ENCODE peak calls at places on chromosome 1, in four cellular contexts. One of them, this sample, is unnamed.
A peak's percentile ranks its signal among the peaks of the same experiment; 100 is the strongest.

GRCh38 chr1:88658419-88658818 is 25.7 kb upstream of the PKN2 start:
- DNase-seq in psoas muscle: no peak
- DNase-seq in HepG2: no peak
- DNase-seq in AG04450: no peak
- DNase-seq in this sample: no peak

GRCh38 chr1:209389258-209389657 is 194.3 kb upstream of the CAMK1G start:
- DNase-seq in HepG2: no peak
- DNase-seq in psoas muscle: no peak
- DNase-seq in AG04450: peak; percentile 54
- DNase-seq in this sample: no peak

GRCh38 chr1:63463248-63463647 is 59.8 kb downstream of the ITGB3BP start:
- DNase-seq in HepG2: no peak
- DNase-seq in psoas muscle: no peak
- DNase-seq in AG04450: no peak
- DNase-seq in this sample: no peak

GRCh38 chr1:99600782-99601181 is 45.1 kb upstream of the PALMD start:
- DNase-seq in psoas muscle: no peak
- DNase-seq in AG04450: no peak
- DNase-seq in HepG2: peak; percentile 66
- DNase-seq in this sample: no peak

GRCh38 chr1:172452536-172453159 is 8.8 kb upstream of the PIGC start:
- DNase-seq in HepG2: peak; percentile 57
- DNase-seq in psoas muscle: no peak
- DNase-seq in AG04450: no peak
- DNase-seq in this sample: no peak

GRCh38 chr1:29090937-29091618 is 32.6 kb downstream of the TMEM200B start:
- DNase-seq in HepG2: no peak
- DNase-seq in AG04450: no peak
- DNase-seq in psoas muscle: no peak
- DNase-seq in this sample: no peak

GRCh38 chr1:186202174-186202843 is 172.7 kb downstream of the TPR start:
- DNase-seq in AG04450: no peak
- DNase-seq in HepG2: no peak
- DNase-seq in psoas muscle: peak; percentile 67
- DNase-seq in this sample: peak; percentile 64

GRCh38 chr1:113353581-113353980 is 36.7 kb upstream of the MAGI3 start:
- DNase-seq in AG04450: no peak
- DNase-seq in HepG2: no peak
- DNase-seq in psoas muscle: no peak
- DNase-seq in this sample: no peak

GRCh38 chr1:206855863-206856262 is 9.6 kb upstream of the IL20 start:
- DNase-seq in psoas muscle: no peak
- DNase-seq in HepG2: no peak
- DNase-seq in AG04450: no peak
- DNase-seq in this sample: no peak

GRCh38 chr1:158185770-158186705 is 5.3 kb downstream of the CD1D start:
- DNase-seq in HepG2: no peak
- DNase-seq in AG04450: no peak
- DNase-seq in psoas muscle: no peak
- DNase-seq in this sample: no peak

GRCh38 chr1:89523597-89524368 is 846 bp upstream of the LRRC8B start:
- DNase-seq in AG04450: no peak
- DNase-seq in HepG2: peak; percentile 30
- DNase-seq in psoas muscle: no peak
- DNase-seq in this sample: no peak

GRCh38 chr1:92853299-92853698 is 21.5 kb downstream of the RPL5 start:
- DNase-seq in HepG2: no peak
- DNase-seq in psoas muscle: no peak
- DNase-seq in AG04450: no peak
- DNase-seq in this sample: no peak

GRCh38 chr1:115727706-115728249 is 40.7 kb downstream of the CASQ2 start:
- DNase-seq in psoas muscle: peak; percentile 73
- DNase-seq in HepG2: peak; percentile 89
- DNase-seq in AG04450: peak; percentile 66
- DNase-seq in this sample: peak; percentile 56

GRCh38 chr1:53892911-53893310 is 1.1 kb upstream of the DIO1 start:
- DNase-seq in psoas muscle: no peak
- DNase-seq in AG04450: no peak
- DNase-seq in HepG2: no peak
- DNase-seq in this sample: no peak

GRCh38 chr1:154714638-154715037 is 106.7 kb upstream of the ADAR start:
- DNase-seq in HepG2: peak; percentile 24
- DNase-seq in psoas muscle: no peak
- DNase-seq in AG04450: no peak
- DNase-seq in this sample: no peak

GRCh38 chr1:46039571-46040052 is 92.8 kb downstream of the PIK3R3 start:
- DNase-seq in AG04450: no peak
- DNase-seq in HepG2: no peak
- DNase-seq in psoas muscle: peak; percentile 52
- DNase-seq in this sample: no peak

GRCh38 chr1:189673223-189673622 is 804.4 kb downstream of the BRINP3 start:
- DNase-seq in psoas muscle: no peak
- DNase-seq in AG04450: no peak
- DNase-seq in HepG2: no peak
- DNase-seq in this sample: no peak
- TF ChIP-seq CTCF in psoas muscle: no peak
- TF ChIP-seq CTCF in AG04450: no peak
- TF ChIP-seq CTCF in HepG2: no peak
- TF ChIP-seq CTCF in this sample: no peak

GRCh38 chr1:25683177-25683576 is 66.6 kb downstream of the MAN1C1 start:
- DNase-seq in AG04450: no peak
- DNase-seq in HepG2: no peak
- DNase-seq in psoas muscle: no peak
- DNase-seq in this sample: no peak

GRCh38 chr1:25685211-25685750 is 68.7 kb downstream of the MAN1C1 start:
- DNase-seq in psoas muscle: no peak
- DNase-seq in AG04450: no peak
- DNase-seq in HepG2: no peak
- DNase-seq in this sample: no peak

GRCh38 chr1:25684216-25684965 is 67.8 kb downstream of the MAN1C1 start:
- DNase-seq in psoas muscle: no peak
- DNase-seq in AG04450: no peak
- DNase-seq in HepG2: no peak
- DNase-seq in this sample: no peak

GRCh38 chr1:25682059-25682601 is 65.5 kb downstream of the MAN1C1 start:
- DNase-seq in psoas muscle: no peak
- DNase-seq in AG04450: no peak
- DNase-seq in HepG2: no peak
- DNase-seq in this sample: no peak

DNA sequence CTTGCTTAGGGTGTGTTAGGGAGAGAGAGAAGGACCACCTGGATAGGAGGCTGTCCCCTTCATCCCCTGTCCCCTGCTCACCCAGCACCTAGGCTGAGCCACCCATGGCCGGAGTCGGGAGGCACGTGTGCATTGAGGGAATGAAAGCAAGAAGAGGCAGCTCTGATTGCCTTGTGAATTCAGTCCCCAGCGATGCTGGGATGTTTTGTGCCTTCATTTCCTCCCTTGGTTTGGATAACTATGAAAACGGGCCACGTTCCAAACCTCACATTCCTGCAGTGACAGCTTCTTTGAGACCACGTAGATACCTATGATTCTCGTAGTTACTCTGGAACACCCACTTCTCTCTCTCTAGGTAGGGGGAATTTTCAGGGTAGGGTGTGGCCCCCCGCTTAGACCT is 67.1 kb downstream of the MAN1C1 start:
- DNase-seq in psoas muscle: no peak
- DNase-seq in HepG2: no peak
- DNase-seq in AG04450: no peak
- DNase-seq in this sample: no peak
- H3K9me3 ChIP-seq in psoas muscle: no peaks in the 10 kb centered on the region
- H3K9me3 ChIP-seq in HepG2: no peaks in the 10 kb centered on the region
- H3K9me3 ChIP-seq in AG04450: no peaks in the 10 kb centered on the region
- H3K9me3 ChIP-seq in this sample: no peaks in the 10 kb centered on the region

GRCh38 chr1:153032677-153033308 is 1.8 kb downstream of the SPRR1B start:
- DNase-seq in HepG2: peak; percentile 33
- DNase-seq in psoas muscle: no peak
- DNase-seq in AG04450: no peak
- DNase-seq in this sample: no peak
- TF ChIP-seq CTCF in HepG2: peak; percentile 53
- TF ChIP-seq CTCF in psoas muscle: no peak
- TF ChIP-seq CTCF in AG04450: peak; percentile 12
- TF ChIP-seq CTCF in this sample: no peak

GRCh38 chr1:248243204-248243603 is 12.0 kb downstream of the OR2M4 start:
- DNase-seq in HepG2: peak; percentile 12
- DNase-seq in psoas muscle: peak; percentile 29
- DNase-seq in AG04450: no peak
- DNase-seq in this sample: no peak
- H3K9me3 ChIP-seq in HepG2: peaks cover 8% of the 10 kb centered on the region
- H3K9me3 ChIP-seq in psoas muscle: no peaks in the 10 kb centered on the region
- H3K9me3 ChIP-seq in AG04450: peaks cover 11% of the 10 kb centered on the region
- H3K9me3 ChIP-seq in this sample: no peaks in the 10 kb centered on the region

GRCh38 chr1:229689273-229689672 is 63.2 kb downstream of the URB2 start:
- DNase-seq in psoas muscle: no peak
- DNase-seq in AG04450: no peak
- DNase-seq in HepG2: no peak
- DNase-seq in this sample: no peak
- TF ChIP-seq CTCF in psoas muscle: no peak
- TF ChIP-seq CTCF in AG04450: no peak
- TF ChIP-seq CTCF in HepG2: no peak
- TF ChIP-seq CTCF in this sample: no peak

DNA sequence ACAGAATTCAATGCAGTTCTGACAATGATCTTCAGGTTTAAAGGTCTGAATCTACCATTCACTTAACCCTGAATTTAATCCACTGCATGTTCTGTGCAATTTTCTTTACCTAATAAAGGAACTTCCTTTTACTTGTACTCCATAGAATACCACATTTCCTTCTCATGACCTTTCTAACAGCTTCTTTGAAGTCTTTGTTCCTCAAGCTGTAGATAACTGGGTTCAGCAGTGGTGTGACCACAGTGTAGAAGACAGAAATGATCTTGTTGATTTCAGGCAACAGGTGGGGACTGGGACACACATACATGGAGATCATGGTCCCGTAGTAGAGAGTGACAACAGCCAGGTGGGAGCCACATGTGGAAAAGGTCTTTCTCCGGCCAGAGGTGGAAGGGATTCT is 877 bp downstream of the OR11L1 start:
- DNase-seq in AG04450: no peak
- DNase-seq in psoas muscle: no peak
- DNase-seq in HepG2: no peak
- DNase-seq in this sample: no peak
- H3K9me3 ChIP-seq in AG04450: peaks cover 52% of the 10 kb centered on the region
- H3K9me3 ChIP-seq in psoas muscle: no peaks in the 10 kb centered on the region
- H3K9me3 ChIP-seq in HepG2: no peaks in the 10 kb centered on the region
- H3K9me3 ChIP-seq in this sample: no peaks in the 10 kb centered on the region

This sample was measured in tibial nerve.